ENCODE peak calls at places on chromosomes 12 and 14, in nine cellular contexts. One of them, this sample, is unnamed.

GRCh38 chr14:59208224-59208814 is 19.9 kb downstream of the DAAM1 start:
- DNase-seq in heart left ventricle: no peak
- DNase-seq in adrenal gland: no peak
- DNase-seq in body of pancreas: no peak
- DNase-seq in breast epithelium: no peak
- DNase-seq in spleen: no peak
- DNase-seq in stomach: no peak
- DNase-seq in vagina: no peak
- DNase-seq in tibial nerve: no peak
- DNase-seq in this sample: no peak

GRCh38 chr12:53427905-53428594 is 4.4 kb downstream of the AMHR2 start:
- DNase-seq in heart left ventricle: no peak
- DNase-seq in adrenal gland: peak
- DNase-seq in body of pancreas: no peak
- DNase-seq in breast epithelium: no peak
- DNase-seq in spleen: peak
- DNase-seq in stomach: no peak
- DNase-seq in vagina: no peak
- DNase-seq in tibial nerve: no peak
- DNase-seq in this sample: peak

GRCh38 chr12:58148405-58148804 is 207.0 kb downstream of the ATP23 start:
- DNase-seq in heart left ventricle: no peak
- DNase-seq in adrenal gland: peak
- DNase-seq in body of pancreas: no peak
- DNase-seq in breast epithelium: peak
- DNase-seq in spleen: no peak
- DNase-seq in stomach: no peak
- DNase-seq in vagina: no peak
- DNase-seq in tibial nerve: no peak
- DNase-seq in this sample: no peak

GRCh38 chr14:58281969-58282368 is 16.4 kb upstream of the ARID4A start:
- DNase-seq in heart left ventricle: no peak
- DNase-seq in adrenal gland: no peak
- DNase-seq in body of pancreas: no peak
- DNase-seq in breast epithelium: no peak
- DNase-seq in spleen: no peak
- DNase-seq in stomach: no peak
- DNase-seq in vagina: no peak
- DNase-seq in tibial nerve: no peak
- DNase-seq in this sample: no peak

GRCh38 chr14:96086574-96087077 is 47.5 kb downstream of the C14orf132 start:
- DNase-seq in heart left ventricle: no peak
- DNase-seq in adrenal gland: no peak
- DNase-seq in body of pancreas: no peak
- DNase-seq in breast epithelium: no peak
- DNase-seq in spleen: peak
- DNase-seq in stomach: no peak
- DNase-seq in vagina: no peak
- DNase-seq in tibial nerve: no peak
- DNase-seq in this sample: no peak

GRCh38 chr12:46675736-46676135 is 150.1 kb downstream of the SLC38A4 start:
- DNase-seq in heart left ventricle: no peak
- DNase-seq in adrenal gland: peak
- DNase-seq in body of pancreas: peak
- DNase-seq in breast epithelium: no peak
- DNase-seq in spleen: no peak
- DNase-seq in stomach: no peak
- DNase-seq in vagina: no peak
- DNase-seq in tibial nerve: no peak
- DNase-seq in this sample: peak

GRCh38 chr12:131132118-131132892 is 178.6 kb downstream of the ADGRD1 start:
- DNase-seq in heart left ventricle: peak
- DNase-seq in adrenal gland: peak
- DNase-seq in body of pancreas: peak
- DNase-seq in breast epithelium: peak
- DNase-seq in spleen: peak
- DNase-seq in stomach: peak
- DNase-seq in vagina: peak
- DNase-seq in tibial nerve: peak
- DNase-seq in this sample: peak

GRCh38 chr12:128818065-128819022 is 5.4 kb downstream of the SLC15A4 start:
- DNase-seq in heart left ventricle: no peak
- DNase-seq in adrenal gland: no peak
- DNase-seq in body of pancreas: no peak
- DNase-seq in breast epithelium: no peak
- DNase-seq in spleen: no peak
- DNase-seq in stomach: peak
- DNase-seq in vagina: no peak
- DNase-seq in tibial nerve: no peak
- DNase-seq in this sample: no peak

GRCh38 chr14:32039401-32039800 is 37.7 kb upstream of the ARHGAP5 start:
- DNase-seq in heart left ventricle: no peak
- DNase-seq in adrenal gland: no peak
- DNase-seq in body of pancreas: no peak
- DNase-seq in breast epithelium: no peak
- DNase-seq in spleen: no peak
- DNase-seq in stomach: no peak
- DNase-seq in vagina: no peak
- DNase-seq in tibial nerve: no peak
- DNase-seq in this sample: no peak

GRCh38 chr12:46557539-46558373 is 185.2 kb upstream of the SLC38A2 start:
- DNase-seq in heart left ventricle: no peak
- DNase-seq in adrenal gland: no peak
- DNase-seq in body of pancreas: no peak
- DNase-seq in breast epithelium: no peak
- DNase-seq in spleen: no peak
- DNase-seq in stomach: no peak
- DNase-seq in vagina: no peak
- DNase-seq in tibial nerve: no peak
- DNase-seq in this sample: no peak

GRCh38 chr12:45214739-45215418 is 1.0 kb upstream of the ANO6 start:
- DNase-seq in heart left ventricle: no peak
- DNase-seq in adrenal gland: peak
- DNase-seq in body of pancreas: peak
- DNase-seq in breast epithelium: no peak
- DNase-seq in spleen: no peak
- DNase-seq in stomach: no peak
- DNase-seq in vagina: no peak
- DNase-seq in tibial nerve: no peak
- DNase-seq in this sample: no peak

GRCh38 chr12:31207799-31208465 is 118.0 kb downstream of the SINHCAF start:
- DNase-seq in heart left ventricle: no peak
- DNase-seq in adrenal gland: no peak
- DNase-seq in body of pancreas: no peak
- DNase-seq in breast epithelium: no peak
- DNase-seq in spleen: no peak
- DNase-seq in stomach: no peak
- DNase-seq in vagina: no peak
- DNase-seq in tibial nerve: no peak
- DNase-seq in this sample: no peak

GRCh38 chr14:61520546-61520945 is 174.8 kb upstream of the HIF1A start:
- DNase-seq in heart left ventricle: no peak
- DNase-seq in adrenal gland: no peak
- DNase-seq in body of pancreas: no peak
- DNase-seq in breast epithelium: no peak
- DNase-seq in spleen: no peak
- DNase-seq in stomach: no peak
- DNase-seq in vagina: no peak
- DNase-seq in tibial nerve: no peak
- DNase-seq in this sample: no peak

GRCh38 chr14:30550335-30550734 is 8.6 kb upstream of the G2E3 start:
- DNase-seq in heart left ventricle: no peak
- DNase-seq in adrenal gland: no peak
- DNase-seq in body of pancreas: no peak
- DNase-seq in breast epithelium: no peak
- DNase-seq in spleen: no peak
- DNase-seq in stomach: no peak
- DNase-seq in vagina: no peak
- DNase-seq in tibial nerve: no peak
- DNase-seq in this sample: no peak

GRCh38 chr12:1277905-1278304 is 286.9 kb downstream of the ERC1 start:
- DNase-seq in heart left ventricle: no peak
- DNase-seq in adrenal gland: no peak
- DNase-seq in body of pancreas: no peak
- DNase-seq in breast epithelium: no peak
- DNase-seq in spleen: no peak
- DNase-seq in stomach: no peak
- DNase-seq in vagina: no peak
- DNase-seq in tibial nerve: no peak
- DNase-seq in this sample: no peak

GRCh38 chr12:61097991-61098580 is 1162.1 kb upstream of the USP15 start:
- DNase-seq in heart left ventricle: no peak
- DNase-seq in adrenal gland: no peak
- DNase-seq in body of pancreas: no peak
- DNase-seq in breast epithelium: no peak
- DNase-seq in spleen: peak
- DNase-seq in stomach: no peak
- DNase-seq in vagina: no peak
- DNase-seq in tibial nerve: no peak
- DNase-seq in this sample: no peak

DNA sequence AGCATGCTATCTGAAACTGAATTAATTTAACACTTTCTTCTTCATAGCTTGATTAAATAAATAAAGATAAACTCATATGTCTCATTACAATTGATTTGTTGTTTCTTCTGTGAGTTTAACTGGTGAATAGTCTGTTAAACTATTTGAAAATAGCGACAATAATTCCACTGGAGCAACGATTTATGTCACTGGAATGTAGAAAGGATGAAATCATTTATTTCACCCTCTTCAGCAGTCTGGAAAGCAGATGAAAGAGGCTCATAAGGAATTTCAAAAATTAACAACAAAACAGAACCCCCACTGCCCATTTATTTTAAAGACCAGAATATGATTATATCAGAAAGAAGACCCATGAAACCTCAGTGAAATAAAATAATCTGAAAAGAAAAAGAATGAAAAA is 1165.1 kb upstream of the USP15 start:
- DNase-seq in heart left ventricle: no peak
- DNase-seq in adrenal gland: no peak
- DNase-seq in body of pancreas: no peak
- DNase-seq in breast epithelium: no peak
- DNase-seq in spleen: no peak
- DNase-seq in stomach: no peak
- DNase-seq in vagina: no peak
- DNase-seq in tibial nerve: no peak
- DNase-seq in this sample: no peak
- TF ChIP-seq POLR2A in heart left ventricle: no peak
- TF ChIP-seq POLR2A in adrenal gland: no peak
- TF ChIP-seq POLR2A in body of pancreas: no peak
- TF ChIP-seq POLR2A in breast epithelium: no peak
- TF ChIP-seq POLR2A in spleen: no peak
- TF ChIP-seq POLR2A in stomach: no peak
- TF ChIP-seq POLR2A in vagina: no peak
- TF ChIP-seq POLR2A in tibial nerve: no peak
- TF ChIP-seq POLR2A in this sample: no peak

GRCh38 chr12:12278899-12279298 is 12.1 kb upstream of the LRP6 start:
- DNase-seq in heart left ventricle: no peak
- DNase-seq in adrenal gland: no peak
- DNase-seq in body of pancreas: no peak
- DNase-seq in breast epithelium: no peak
- DNase-seq in spleen: no peak
- DNase-seq in stomach: no peak
- DNase-seq in vagina: no peak
- DNase-seq in tibial nerve: no peak
- DNase-seq in this sample: no peak
- TF ChIP-seq POLR2A in heart left ventricle: no peak
- TF ChIP-seq POLR2A in adrenal gland: no peak
- TF ChIP-seq POLR2A in body of pancreas: no peak
- TF ChIP-seq POLR2A in breast epithelium: no peak
- TF ChIP-seq POLR2A in spleen: no peak
- TF ChIP-seq POLR2A in stomach: no peak
- TF ChIP-seq POLR2A in vagina: no peak
- TF ChIP-seq POLR2A in tibial nerve: no peak
- TF ChIP-seq POLR2A in this sample: no peak

GRCh38 chr12:42919691-42920090 is 330.1 kb upstream of the PRICKLE1 start:
- DNase-seq in heart left ventricle: no peak
- DNase-seq in adrenal gland: no peak
- DNase-seq in body of pancreas: no peak
- DNase-seq in breast epithelium: no peak
- DNase-seq in spleen: no peak
- DNase-seq in stomach: no peak
- DNase-seq in vagina: no peak
- DNase-seq in tibial nerve: no peak
- DNase-seq in this sample: no peak
- TF ChIP-seq POLR2A in heart left ventricle: no peak
- TF ChIP-seq POLR2A in adrenal gland: no peak
- TF ChIP-seq POLR2A in body of pancreas: no peak
- TF ChIP-seq POLR2A in breast epithelium: no peak
- TF ChIP-seq POLR2A in spleen: no peak
- TF ChIP-seq POLR2A in stomach: no peak
- TF ChIP-seq POLR2A in vagina: no peak
- TF ChIP-seq POLR2A in tibial nerve: no peak
- TF ChIP-seq POLR2A in this sample: no peak

GRCh38 chr12:62635630-62636029 is 169.0 kb downstream of the MON2 start:
- DNase-seq in heart left ventricle: no peak
- DNase-seq in adrenal gland: no peak
- DNase-seq in body of pancreas: no peak
- DNase-seq in breast epithelium: no peak
- DNase-seq in spleen: no peak
- DNase-seq in stomach: no peak
- DNase-seq in vagina: no peak
- DNase-seq in tibial nerve: no peak
- DNase-seq in this sample: no peak

GRCh38 chr12:62642509-62642908 is 175.9 kb downstream of the MON2 start:
- DNase-seq in heart left ventricle: no peak
- DNase-seq in adrenal gland: no peak
- DNase-seq in body of pancreas: no peak
- DNase-seq in breast epithelium: no peak
- DNase-seq in spleen: no peak
- DNase-seq in stomach: no peak
- DNase-seq in vagina: no peak
- DNase-seq in tibial nerve: no peak
- DNase-seq in this sample: no peak

GRCh38 chr12:62637679-62638078 is 171.1 kb downstream of the MON2 start:
- DNase-seq in heart left ventricle: no peak
- DNase-seq in adrenal gland: no peak
- DNase-seq in body of pancreas: no peak
- DNase-seq in breast epithelium: no peak
- DNase-seq in spleen: no peak
- DNase-seq in stomach: no peak
- DNase-seq in vagina: no peak
- DNase-seq in tibial nerve: no peak
- DNase-seq in this sample: no peak

GRCh38 chr12:62643470-62643869 is 176.8 kb downstream of the MON2 start:
- DNase-seq in heart left ventricle: no peak
- DNase-seq in adrenal gland: no peak
- DNase-seq in body of pancreas: no peak
- DNase-seq in breast epithelium: no peak
- DNase-seq in spleen: no peak
- DNase-seq in stomach: no peak
- DNase-seq in vagina: no peak
- DNase-seq in tibial nerve: no peak
- DNase-seq in this sample: no peak

DNA sequence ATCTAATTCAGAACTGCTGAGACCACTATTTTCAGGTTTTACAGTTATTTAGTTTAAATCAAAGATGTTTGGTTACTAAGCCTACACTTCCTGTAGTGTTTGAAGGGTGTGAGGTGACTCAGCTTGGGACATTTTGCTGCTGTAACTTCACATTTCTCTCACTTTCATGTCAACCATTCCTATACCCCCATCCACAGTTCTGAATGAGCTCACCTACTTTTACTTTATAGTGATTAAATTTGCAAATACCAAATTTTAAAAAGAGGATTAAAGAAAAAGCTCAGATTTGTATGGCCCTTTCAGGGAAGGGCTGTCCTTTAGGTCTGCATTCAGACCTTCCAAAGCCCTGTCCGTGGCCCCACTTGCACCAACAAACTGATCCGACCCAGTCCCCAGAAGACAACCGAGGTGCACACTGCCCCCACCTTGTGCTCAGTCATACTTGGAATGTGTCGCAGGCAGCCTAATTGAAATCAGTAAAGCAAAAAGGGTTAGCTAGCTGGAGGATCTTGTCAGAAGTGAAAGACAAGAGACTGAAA is 174.4 kb downstream of the MON2 start:
- DNase-seq in heart left ventricle: no peak
- DNase-seq in adrenal gland: no peak
- DNase-seq in body of pancreas: no peak
- DNase-seq in breast epithelium: no peak
- DNase-seq in spleen: no peak
- DNase-seq in stomach: no peak
- DNase-seq in vagina: no peak
- DNase-seq in tibial nerve: no peak
- DNase-seq in this sample: no peak
- TF ChIP-seq POLR2A in heart left ventricle: no peak
- TF ChIP-seq POLR2A in adrenal gland: no peak
- TF ChIP-seq POLR2A in body of pancreas: no peak
- TF ChIP-seq POLR2A in breast epithelium: no peak
- TF ChIP-seq POLR2A in spleen: no peak
- TF ChIP-seq POLR2A in stomach: no peak
- TF ChIP-seq POLR2A in vagina: no peak
- TF ChIP-seq POLR2A in tibial nerve: no peak
- TF ChIP-seq POLR2A in this sample: no peak